ENCODE peak calls at places on chromosome 1, in six cellular contexts. X, Y, E, T, O and A are unnamed samples.
A peak's percentile ranks its signal among the peaks of the same experiment; 100 is the strongest.

GRCh38 chr1:200890818-200891773 is 3.6 kb upstream of the INAVA start:
- DNase-seq in Y (peak; percentile 55), T (peak; percentile 95), E (peak; percentile 90), X (peak; percentile 54), O (peak; percentile 82), A (peak; percentile 84)

GRCh38 chr1:202122639-202123335 is at the start of gene GPR37L1:
- DNase-seq in X (no peak), Y (peak; percentile 36), E (peak; percentile 90), T (peak; percentile 32), O (no peak), A (peak; percentile 72)

GRCh38 chr1:8858112-8858668 is 20.3 kb downstream of the ENO1 start:
- DNase-seq in Y (no peak), E (no peak), X (no peak), T (peak; percentile 80), O (no peak), A (peak; percentile 60)

GRCh38 chr1:248045209-248045608 is 1.4 kb upstream of the OR2L3 start:
- DNase-seq in T (no peak), O (peak; percentile 92), X (no peak), Y (no peak), E (no peak), A (no peak)

GRCh38 chr1:154334647-154335350 is 9.5 kb downstream of the ATP8B2 start:
- DNase-seq in E (peak; percentile 97), O (peak; percentile 96), X (no peak), T (peak; percentile 86), Y (peak; percentile 93), A (peak; percentile 94)

GRCh38 chr1:198560093-198560638 is 19.7 kb upstream of the ATP6V1G3 start:
- DNase-seq in T (peak; percentile 18), Y (peak; percentile 15), O (no peak), E (no peak), X (no peak), A (no peak)

GRCh38 chr1:227941509-227942020 is 6.2 kb downstream of the WNT9A start:
- DNase-seq in X (no peak), O (no peak), E (peak; percentile 53), T (no peak), Y (no peak), A (no peak)

GRCh38 chr1:64469977-64470669 is at the start of gene CACHD1:
- DNase-seq in E (peak; percentile 87), T (peak; percentile 75), O (peak; percentile 86), X (peak; percentile 52), Y (peak; percentile 84), A (peak; percentile 94)

GRCh38 chr1:39386997-39387396 is 104.4 kb upstream of the BMP8A start:
- DNase-seq in T (no peak), X (no peak), E (no peak), O (no peak), Y (no peak), A (no peak)

GRCh38 chr1:28436211-28436769 is 66.8 kb downstream of the PHACTR4 start:
- DNase-seq in O (no peak), X (no peak), T (peak; percentile 18), E (no peak), Y (no peak), A (no peak)

GRCh38 chr1:173478099-173478555 is 992 bp downstream of the PRDX6 start:
- DNase-seq in X (peak; percentile 12), O (peak; percentile 31), E (peak; percentile 20), Y (peak; percentile 93), T (peak; percentile 90), A (peak; percentile 72)

GRCh38 chr1:29470087-29470787 is 233.9 kb downstream of the PTPRU start:
- DNase-seq in O (no peak), X (no peak), T (no peak), E (no peak), Y (no peak), A (no peak)

GRCh38 chr1:245475116-245475515 is 320.3 kb downstream of the KIF26B start:
- DNase-seq in T (no peak), Y (peak; percentile 92), O (no peak), E (no peak), X (no peak), A (no peak)

GRCh38 chr1:167148388-167148787 is 54.5 kb downstream of the STYXL2 start:
- DNase-seq in E (peak; percentile 74), O (no peak), X (no peak), T (no peak), Y (no peak), A (no peak)

GRCh38 chr1:92030701-92031107 is 919 bp downstream of the EPHX4 start:
- DNase-seq in X (peak; percentile 55), T (peak; percentile 80), E (peak; percentile 12), O (no peak), Y (peak; percentile 5), A (peak; percentile 54)

GRCh38 chr1:33974147-33974546 is 110.3 kb downstream of the HMGB4 start:
- DNase-seq in O (no peak), T (no peak), Y (no peak), E (no peak), X (no peak), A (peak; percentile 38)

GRCh38 chr1:30407862-30408580 is 315.4 kb downstream of the MATN1 start:
- DNase-seq in O (no peak), Y (peak; percentile 50), E (no peak), X (no peak), T (no peak), A (no peak)

GRCh38 chr1:166511754-166512153 is 327.5 kb upstream of the POGK start:
- DNase-seq in Y (peak; percentile 62), O (no peak), X (no peak), T (peak; percentile 83), E (no peak), A (no peak)

GRCh38 chr1:39892611-39893595 is 8.8 kb downstream of the MYCL start:
- DNase-seq in E (peak; percentile 91), T (peak; percentile 84), O (no peak), Y (peak; percentile 81), X (no peak), A (peak; percentile 52)

GRCh38 chr1:55284856-55285255 is 69.7 kb upstream of the USP24 start:
- DNase-seq in T (peak; percentile 67), E (peak; percentile 64), X (peak; percentile 29), Y (peak; percentile 72), O (peak; percentile 36), A (peak; percentile 66)

GRCh38 chr1:224587051-224587450 is 29.1 kb upstream of the CNIH3 start:
- DNase-seq in E (no peak), Y (no peak), O (no peak), X (no peak), T (no peak), A (no peak)

GRCh38 chr1:197312163-197312562 is 44.1 kb downstream of the CRB1 start:
- DNase-seq in X (peak; percentile 23), Y (no peak), T (peak; percentile 47), E (no peak), O (no peak), A (no peak)

GRCh38 chr1:226882187-226882586 is 11.8 kb downstream of the PSEN2 start:
- DNase-seq in Y (no peak), T (no peak), X (no peak), O (peak; percentile 36), E (no peak), A (no peak)

GRCh38 chr1:85934531-85934930 is 222.0 kb downstream of the COL24A1 start:
- DNase-seq in E (no peak), T (no peak), X (no peak), Y (peak; percentile 13), O (no peak), A (no peak)

GRCh38 chr1:3535732-3536131 is 75.6 kb downstream of the MEGF6 start:
- DNase-seq in O (no peak), Y (no peak), T (no peak), X (no peak), E (no peak), A (no peak)

DNA sequence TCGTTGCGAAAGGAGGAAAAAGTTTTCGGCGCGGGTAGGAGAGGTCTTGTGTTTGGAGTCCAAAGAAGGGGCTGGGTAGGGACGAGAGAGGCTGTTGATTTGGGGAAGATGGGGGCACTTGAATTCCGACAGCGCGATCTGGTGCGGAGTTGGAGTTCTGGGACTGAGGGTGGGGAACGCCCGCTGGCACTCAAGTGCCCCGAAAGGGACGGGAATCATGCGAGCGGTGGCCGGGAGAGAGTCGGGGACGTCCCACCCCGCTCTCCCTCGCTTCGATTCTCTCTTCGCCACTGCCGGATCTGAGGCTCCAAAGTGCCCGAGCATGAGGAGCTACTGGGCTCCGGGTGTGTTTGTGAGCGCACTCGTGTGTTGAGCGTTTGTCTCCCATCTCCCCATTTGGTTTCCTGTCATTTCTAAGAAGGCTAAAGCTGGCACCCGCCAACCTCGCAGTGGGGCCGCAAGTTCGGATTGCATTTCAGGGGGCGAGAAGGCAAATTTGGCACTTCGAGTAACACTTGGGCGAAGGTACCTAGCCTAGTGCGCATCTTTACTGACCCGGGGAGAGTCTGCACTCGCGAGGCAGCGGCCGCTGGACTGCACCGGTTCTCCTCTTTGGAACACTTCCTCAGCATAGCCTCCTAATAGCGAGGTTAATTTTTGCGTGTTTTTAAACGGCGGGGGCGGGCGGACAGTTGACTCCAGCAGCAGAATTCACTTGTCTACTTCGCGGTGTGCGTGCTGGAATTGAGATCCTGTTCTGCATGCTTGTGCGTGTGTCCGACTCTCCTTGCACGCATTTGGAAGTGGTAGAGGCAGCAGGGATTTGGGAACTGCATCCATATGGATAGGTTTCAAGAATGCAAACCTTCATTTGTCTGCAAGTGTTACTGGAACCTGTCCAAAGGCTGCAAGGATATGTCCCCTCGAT is 1.2 kb downstream of the CHRM3 start:
- DNase-seq in Y (no peak), O (peak; percentile 14), X (no peak), T (peak; percentile 33), E (peak; percentile 70), A (peak; percentile 34)
- TF ChIP-seq EZH2 in Y (peak; percentile 32), O (no peak), X (no peak), T (peak; percentile 43), E (peak; percentile 70), A (no peak)

DNA sequence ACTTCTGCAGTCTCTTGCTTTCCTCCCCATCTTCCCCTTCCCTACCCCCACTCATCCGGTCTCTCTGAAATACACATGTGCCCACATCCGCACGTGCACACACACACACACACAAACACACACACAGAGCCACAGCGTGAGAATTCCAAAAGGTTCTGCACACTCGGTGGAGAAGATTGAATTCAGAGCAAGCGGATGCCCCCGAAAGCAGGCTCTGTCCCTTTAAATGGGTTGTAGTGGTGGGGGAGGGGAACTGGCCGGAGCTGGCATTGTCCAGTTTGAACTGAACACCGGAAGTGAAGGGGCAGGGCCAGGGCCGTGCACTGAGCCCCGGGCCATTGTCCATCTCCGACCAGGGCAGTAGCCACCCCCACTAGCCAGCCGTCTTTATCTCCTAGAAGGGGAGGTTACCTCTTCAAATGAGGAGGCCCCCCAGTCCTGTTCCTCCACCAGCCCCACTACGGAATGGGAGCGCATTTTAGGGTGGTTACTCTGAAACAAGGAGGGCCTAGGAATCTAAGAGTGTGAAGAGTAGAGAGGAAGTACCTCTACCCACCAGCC is 1.3 kb upstream of the LIN28A start:
- DNase-seq in T (no peak), Y (no peak), O (no peak), X (no peak), E (peak; percentile 91), A (no peak)
- H3K27me3 ChIP-seq in T (peaks cover 29% of the 10 kb centered on the region), Y (peaks cover 47% of the 10 kb centered on the region), O (peaks cover 83% of the 10 kb centered on the region), X (no peaks in the 10 kb centered on the region), E (no peaks in the 10 kb centered on the region), A (peaks cover 51% of the 10 kb centered on the region)

GRCh38 chr1:205812271-205812877 is 624 bp downstream of the SLC41A1 start:
- DNase-seq in Y (peak; percentile 48), O (peak; percentile 13), X (no peak), T (peak; percentile 17), E (peak; percentile 69), A (peak; percentile 41)
- TF ChIP-seq EZH2phosphoT487 in Y (no peak), O (no peak), X (no peak), T (no peak), E (no peak), A (no peak)

DNA sequence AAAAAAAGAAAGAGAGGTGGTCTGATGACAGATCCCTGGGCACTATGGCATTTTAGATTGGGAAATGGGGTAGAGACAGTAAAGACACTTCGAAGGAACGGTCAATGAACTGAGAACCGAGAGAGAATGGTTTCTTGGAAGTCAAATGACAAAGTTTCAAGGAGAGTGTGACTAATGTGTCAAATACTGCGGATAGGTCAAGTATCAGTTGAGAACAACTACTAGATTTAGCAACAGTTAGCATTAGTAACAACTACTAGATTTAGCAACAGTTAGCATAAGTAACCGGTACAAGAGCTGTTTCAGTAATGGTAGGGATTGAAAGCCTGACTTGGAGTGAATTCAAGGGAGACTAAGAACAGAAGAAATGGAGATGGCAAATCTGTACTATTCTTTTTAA is 35.0 kb downstream of the UROD start:
- DNase-seq in O (no peak), T (no peak), X (no peak), Y (no peak), E (no peak), A (no peak)
- TF ChIP-seq EZH2 in O (no peak), T (no peak), X (no peak), Y (no peak), E (no peak), A (no peak)